ENCODE peak calls at places on chromosomes 3 and 15, in four cellular contexts. V is glutamatergic neuron, H is ovary, W is IMR-90. R is an unnamed sample.
A peak's percentile ranks its signal among the peaks of the same experiment; 100 is the strongest.

GRCh38 chr3:133515127-133515526 is 58.4 kb upstream of the CDV3 start:
- DNase-seq in H (no peak), W (no peak), V (no peak), R (no peak)

GRCh38 chr15:22884344-22884743 is 45.9 kb downstream of the NIPA2 start:
- DNase-seq in V (no peak), W (no peak), H (no peak), R (no peak)

GRCh38 chr15:74790080-74790916 is 8.4 kb downstream of the CSK start:
- DNase-seq in H (peak; percentile 85), W (peak; percentile 85), V (no peak), R (peak; percentile 76)

GRCh38 chr3:83034806-83035703 is 1273.6 kb upstream of the GBE1 start:
- DNase-seq in V (no peak), H (no peak), W (no peak), R (peak; percentile 43)

GRCh38 chr3:81249540-81250029 is 511.9 kb downstream of the GBE1 start:
- DNase-seq in H (no peak), V (no peak), W (peak; percentile 6), R (no peak)

GRCh38 chr15:39997031-39997430 is 42.0 kb downstream of the SRP14 start:
- DNase-seq in W (peak; percentile 56), H (no peak), V (no peak), R (no peak)

GRCh38 chr3:170267793-170268192 is 45.6 kb downstream of the PRKCI start:
- DNase-seq in H (no peak), V (no peak), W (no peak), R (no peak)

GRCh38 chr3:108430540-108430939 is 79.9 kb downstream of the MYH15 start:
- DNase-seq in V (no peak), H (no peak), W (no peak), R (no peak)

GRCh38 chr3:156761007-156761406 is 65.1 kb upstream of the LEKR1 start:
- DNase-seq in W (no peak), V (no peak), H (no peak), R (no peak)

GRCh38 chr15:90869601-90870353 is 1.4 kb downstream of the FURIN start:
- DNase-seq in H (peak; percentile 42), W (peak; percentile 84), V (no peak), R (peak; percentile 85)

GRCh38 chr15:93001881-93002280 is 87.1 kb downstream of the RGMA start:
- DNase-seq in H (no peak), V (no peak), W (no peak), R (no peak)
- TF ChIP-seq CTCF in H (no peak), V (no peak), W (no peak), R (no peak)

GRCh38 chr3:164673738-164674137 is 404.6 kb downstream of the SI start:
- DNase-seq in V (no peak), H (no peak), W (no peak), R (no peak)
- TF ChIP-seq CTCF in V (peak; percentile 42), H (no peak), W (no peak), R (no peak)

DNA sequence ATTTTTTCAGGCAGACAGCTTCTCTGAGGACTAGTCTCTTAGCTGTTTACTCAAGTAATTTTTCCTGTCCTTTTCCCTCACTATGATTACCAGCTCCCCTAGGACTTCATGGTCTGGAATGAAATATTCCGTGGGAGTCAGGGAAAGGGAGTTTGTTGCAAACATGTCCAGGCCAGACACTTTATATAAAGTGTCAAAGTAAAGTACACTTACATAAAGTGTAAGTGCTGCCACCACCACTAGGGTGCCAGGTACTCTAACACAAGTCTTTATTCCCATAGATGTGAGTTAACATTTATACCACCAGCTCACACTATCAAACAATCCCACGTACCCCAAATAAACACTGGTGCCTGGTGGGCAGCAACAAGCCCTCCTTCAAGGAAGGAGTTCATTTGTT is 179.8 kb downstream of the SNRPN start:
- DNase-seq in V (no peak), W (peak; percentile 14), H (no peak), R (no peak)
- TF ChIP-seq CTCF in V (peak; percentile 61), W (peak; percentile 16), H (no peak), R (no peak)

GRCh38 chr3:115127208-115127607 is 19.9 kb downstream of the ZBTB20 start:
- DNase-seq in H (no peak), W (no peak), V (no peak), R (no peak)
- TF ChIP-seq CTCF in H (no peak), W (no peak), V (no peak), R (no peak)

GRCh38 chr3:40104441-40104840 is 205.1 kb upstream of the EIF1B start:
- DNase-seq in V (no peak), W (no peak), H (no peak), R (no peak)

GRCh38 chr3:40108643-40109042 is 200.9 kb upstream of the EIF1B start:
- DNase-seq in W (no peak), H (no peak), V (no peak), R (no peak)

GRCh38 chr3:40109641-40110490 is 199.6 kb upstream of the EIF1B start:
- DNase-seq in V (no peak), W (no peak), H (peak; percentile 41), R (no peak)
- TF ChIP-seq CTCF in V (peak; percentile 29), W (no peak), H (no peak), R (no peak)

GRCh38 chr15:43270113-43270665 is 3.5 kb upstream of the TGM5 start:
- DNase-seq in V (no peak), H (no peak), W (no peak), R (no peak)

GRCh38 chr15:43266386-43266785 is 342 bp downstream of the TGM5 start:
- DNase-seq in W (no peak), H (no peak), V (no peak), R (no peak)

GRCh38 chr15:43267439-43267838 is 711 bp upstream of the TGM5 start:
- DNase-seq in W (no peak), V (no peak), H (no peak), R (no peak)

GRCh38 chr15:43266834-43267233 is at the start of gene TGM5:
- DNase-seq in W (no peak), V (no peak), H (no peak), R (no peak)

DNA sequence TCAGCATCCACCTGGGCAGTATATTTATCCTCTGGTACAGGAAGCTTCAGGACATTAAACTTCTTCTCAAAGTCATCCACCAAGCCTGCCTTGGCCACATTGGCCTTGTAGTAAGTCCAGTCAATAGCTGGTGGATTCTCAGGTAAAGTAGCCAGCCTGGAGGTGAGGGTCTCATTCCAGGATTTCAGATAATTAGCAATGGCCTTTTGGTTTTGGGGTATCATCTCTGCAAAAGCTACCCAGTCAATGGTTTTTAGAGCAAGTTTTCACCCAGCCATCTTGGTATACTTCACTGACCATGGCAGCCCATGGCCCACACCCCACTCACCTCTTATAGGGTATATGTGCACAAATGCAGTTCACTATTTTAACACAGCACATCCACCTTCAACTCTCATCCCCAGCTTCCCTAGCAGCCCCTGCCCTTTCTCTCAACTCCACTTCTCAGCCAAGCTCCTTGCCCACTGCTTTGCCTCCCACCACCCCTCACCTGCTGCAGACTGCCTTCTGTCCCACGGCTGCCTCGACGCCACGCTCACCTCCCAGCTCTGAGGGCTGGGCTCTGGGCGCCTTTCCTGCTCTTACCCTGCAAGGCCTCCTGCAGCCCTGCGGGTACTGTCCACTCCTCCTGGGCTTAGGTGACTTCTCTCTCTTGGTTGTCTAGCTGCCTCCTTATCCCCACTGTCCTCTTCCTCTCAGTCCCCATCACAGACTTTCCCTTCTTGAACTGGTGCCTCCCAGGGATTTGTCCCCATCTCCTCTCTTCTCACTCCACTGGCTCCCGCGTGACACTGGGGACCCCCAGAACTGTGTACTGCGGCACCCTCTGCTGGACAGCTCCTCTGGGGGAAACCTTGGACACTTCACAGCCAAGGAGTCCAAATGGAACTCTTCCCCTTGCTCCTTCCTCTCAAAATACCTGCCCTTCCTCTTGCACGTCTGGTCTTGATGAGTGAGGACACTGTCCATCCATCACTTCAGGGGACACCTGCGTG is 1.7 kb upstream of the TGM5 start:
- DNase-seq in V (no peak), W (no peak), H (no peak), R (no peak)
- TF ChIP-seq CTCF in V (no peak), W (peak; percentile 43), H (no peak), R (no peak)

DNA sequence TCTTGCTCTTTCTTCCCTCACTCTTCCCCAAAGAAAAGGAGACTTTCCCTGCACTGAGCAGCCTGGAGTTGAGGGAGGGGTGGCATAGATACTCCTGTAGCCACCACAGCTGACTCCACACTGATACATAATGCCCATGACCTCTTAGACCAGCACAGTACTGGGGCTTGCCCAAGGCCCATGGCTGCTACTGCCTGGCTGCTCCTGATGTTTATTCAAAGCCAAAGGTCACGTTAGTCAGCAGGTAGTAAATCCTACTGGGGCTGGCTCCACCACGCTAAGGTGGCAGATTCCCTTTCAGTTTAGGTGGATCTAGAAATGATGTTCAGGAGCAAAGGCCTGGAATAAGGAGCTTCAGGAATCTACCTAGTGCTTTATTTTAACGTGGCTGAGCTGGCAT is 212.7 kb downstream of the C3orf38 start:
- DNase-seq in V (no peak), H (no peak), W (no peak), R (no peak)
- TF ChIP-seq CTCF in V (no peak), H (no peak), W (no peak), R (no peak)

DNA sequence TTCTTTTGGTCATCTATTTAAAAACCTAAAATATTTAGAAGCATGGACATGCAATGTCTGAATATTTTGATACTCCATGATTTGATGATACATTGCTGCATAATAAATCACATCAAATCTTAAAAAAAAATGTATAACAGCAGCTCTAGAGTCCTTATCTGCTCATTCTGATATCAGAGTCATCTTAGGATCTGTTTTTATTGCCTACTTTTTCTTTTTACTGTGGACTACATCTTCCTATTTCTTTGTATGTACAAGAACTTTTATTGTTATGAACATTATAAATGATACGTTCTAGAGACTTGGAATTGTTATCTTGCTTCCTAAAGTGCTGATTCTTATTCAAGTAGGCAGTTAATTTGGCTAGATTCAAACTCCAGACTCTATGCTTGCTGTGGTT is 72.7 kb downstream of the IQCH start:
- DNase-seq in H (no peak), W (no peak), V (no peak), R (no peak)
- TF ChIP-seq CTCF in H (no peak), W (no peak), V (no peak), R (no peak)

GRCh38 chr3:192130534-192131132 is 596.7 kb downstream of the FGF12 start:
- DNase-seq in V (peak; percentile 62), H (no peak), W (peak; percentile 2), R (no peak)
- TF ChIP-seq CTCF in V (peak; percentile 86), H (no peak), W (peak; percentile 5), R (peak; percentile 56)

R was measured in CD14-positive monocyte.